ENCODE peak calls at places on chromosomes 1 and 21, in six cellular contexts. V is endothelial cell, E is activated T-helper 1 cell treated with Interleukin-2 at 50 U/mL for 16 hours, H is fibroblast of mammary gland, R is left cardiac atrium, B is EL. M is an unnamed sample.

GRCh38 chr21:34844924-34845238 is 176.1 kb downstream of the CLIC6 start:
- DNase-seq in V (no peak), E (no peak), H (no peak), R (no peak), B (no peak), M (no peak)

GRCh38 chr1:23521588-23521987 is 9.4 kb downstream of the E2F2 start:
- DNase-seq in V (no peak), E (no peak), H (peak), R (no peak), B (no peak), M (no peak)

GRCh38 chr1:61434276-61434675 is 290.7 kb downstream of the TM2D1 start:
- DNase-seq in V (no peak), E (no peak), H (no peak), R (peak), B (no peak), M (no peak)

GRCh38 chr1:39976732-39977131 is 21.8 kb downstream of the MFSD2A start:
- DNase-seq in V (no peak), E (no peak), H (no peak), R (no peak), B (no peak), M (no peak)

GRCh38 chr1:204258213-204259115 is 44.7 kb upstream of the GOLT1A start:
- DNase-seq in V (peak), E (no peak), H (peak), R (peak), B (peak), M (no peak)

GRCh38 chr1:213464786-213465460 is 413.9 kb downstream of the RPS6KC1 start:
- DNase-seq in V (no peak), E (no peak), H (no peak), R (no peak), B (no peak), M (no peak)

GRCh38 chr1:111944121-111944785 is 45.2 kb downstream of the KCND3 start:
- DNase-seq in V (no peak), E (no peak), H (no peak), R (no peak), B (no peak), M (no peak)

GRCh38 chr1:51744506-51745303 is 127.8 kb downstream of the OSBPL9 start:
- DNase-seq in V (no peak), E (no peak), H (no peak), R (no peak), B (no peak), M (no peak)

GRCh38 chr21:46097826-46098286 is at the start of gene COL6A2:
- DNase-seq in V (peak), E (peak), H (peak), R (peak), B (peak), M (peak)

GRCh38 chr1:80202118-80202517 is 1195.6 kb upstream of the ADGRL4 start:
- DNase-seq in V (no peak), E (no peak), H (no peak), R (no peak), B (peak), M (no peak)

GRCh38 chr1:205554016-205554811 is 49.7 kb downstream of the CDK18 start:
- DNase-seq in V (no peak), E (no peak), H (no peak), R (no peak), B (no peak), M (no peak)

GRCh38 chr1:29504709-29505410 is 268.5 kb downstream of the PTPRU start:
- DNase-seq in V (no peak), E (no peak), H (no peak), R (no peak), B (no peak), M (peak)

GRCh38 chr1:89545264-89546038 is 20.8 kb downstream of the LRRC8B start:
- DNase-seq in V (no peak), E (no peak), H (peak), R (no peak), B (no peak), M (no peak)

GRCh38 chr1:109910963-109911798 is 532 bp downstream of the CSF1 start:
- DNase-seq in V (peak), E (no peak), H (no peak), R (no peak), B (no peak), M (no peak)

GRCh38 chr21:29390778-29391177 is 92.1 kb downstream of the BACH1 start:
- DNase-seq in V (no peak), E (no peak), H (peak), R (no peak), B (no peak), M (no peak)

GRCh38 chr21:32414579-32415358 is 2.3 kb downstream of the EVA1C start:
- DNase-seq in V (no peak), E (no peak), H (peak), R (no peak), B (peak), M (no peak)

GRCh38 chr1:32291145-32291707 is 657 bp upstream of the HDAC1 start:
- DNase-seq in V (no peak), E (no peak), H (peak), R (no peak), B (peak), M (no peak)

GRCh38 chr1:197285526-197286217 is 17.6 kb downstream of the CRB1 start:
- DNase-seq in V (no peak), E (no peak), H (no peak), R (no peak), B (no peak), M (no peak)

GRCh38 chr1:157144509-157144908 is 6.3 kb upstream of the ETV3 start:
- DNase-seq in V (no peak), E (no peak), H (no peak), R (no peak), B (no peak), M (no peak)

GRCh38 chr1:58352476-58353092 is 193.9 kb downstream of the OMA1 start:
- DNase-seq in V (no peak), E (no peak), H (no peak), R (no peak), B (no peak), M (no peak)

GRCh38 chr1:103265551-103265950 is 157.2 kb upstream of the COL11A1 start:
- DNase-seq in V (no peak), E (no peak), H (no peak), R (no peak), B (peak), M (no peak)

GRCh38 chr1:167121375-167122120 is 27.7 kb downstream of the STYXL2 start:
- DNase-seq in V (peak), E (no peak), H (peak), R (peak), B (peak), M (peak)

GRCh38 chr1:54309631-54310366 is 96.4 kb downstream of the SSBP3 start:
- DNase-seq in V (no peak), E (no peak), H (no peak), R (no peak), B (no peak), M (no peak)

GRCh38 chr1:246528933-246529731 is 22.1 kb upstream of the SMYD3 start:
- DNase-seq in V (no peak), E (no peak), H (no peak), R (no peak), B (peak), M (peak)

GRCh38 chr21:33313183-33313582 is 11.6 kb upstream of the IFNAR1 start:
- DNase-seq in V (no peak), E (no peak), H (no peak), R (no peak), B (no peak), M (no peak)

GRCh38 chr1:19456915-19457554 is 28.3 kb downstream of the CAPZB start:
- DNase-seq in V (no peak), E (no peak), H (peak), R (no peak), B (peak), M (no peak)

GRCh38 chr1:5298376-5298775 is 644.0 kb downstream of the AJAP1 start:
- DNase-seq in V (no peak), E (no peak), H (no peak), R (no peak), B (no peak), M (no peak)